ENCODE peak calls at places on chromosome 9, in six cellular contexts. T is H1, X is prostate gland, D is transverse colon, A is spleen, I is HCT116. F is an unnamed sample.

GRCh38 chr9:133991964-133992779 is at the start of gene VAV2:
- DNase-seq in T (no peak), X (peak), D (peak), A (peak), I (peak), F (no peak)

GRCh38 chr9:121271368-121272351 is 3.7 kb downstream of the GSN start:
- DNase-seq in T (no peak), X (no peak), D (no peak), A (peak), I (no peak), F (peak)

GRCh38 chr9:79623799-79624721 is 52.3 kb downstream of the TLE4 start:
- DNase-seq in T (no peak), X (no peak), D (peak), A (no peak), I (no peak), F (peak)

GRCh38 chr9:107282268-107282667 is 811 bp upstream of the RAD23B start:
- DNase-seq in T (no peak), X (peak), D (peak), A (no peak), I (no peak), F (no peak)

GRCh38 chr9:76302947-76303550 is 91.2 kb downstream of the RFK start:
- DNase-seq in T (no peak), X (no peak), D (no peak), A (no peak), I (peak), F (peak)

GRCh38 chr9:35594471-35594870 is 10.6 kb upstream of the TESK1 start:
- DNase-seq in T (no peak), X (no peak), D (no peak), A (no peak), I (no peak), F (no peak)

GRCh38 chr9:71736236-71736635 is 32.1 kb downstream of the CEMIP2 start:
- DNase-seq in T (no peak), X (no peak), D (no peak), A (no peak), I (no peak), F (no peak)

GRCh38 chr9:132729235-132729890 is 59.1 kb downstream of the GTF3C4 start:
- DNase-seq in T (no peak), X (no peak), D (no peak), A (no peak), I (no peak), F (no peak)

GRCh38 chr9:89849096-89849495 is 244.3 kb downstream of the GADD45G start:
- DNase-seq in T (no peak), X (no peak), D (no peak), A (no peak), I (no peak), F (no peak)

GRCh38 chr9:2260401-2261306 is 245.5 kb downstream of the SMARCA2 start:
- DNase-seq in T (no peak), X (no peak), D (no peak), A (no peak), I (peak), F (no peak)

GRCh38 chr9:119968837-119969707 is 599.8 kb upstream of the BRINP1 start:
- DNase-seq in T (peak), X (peak), D (peak), A (peak), I (peak), F (peak)

GRCh38 chr9:134457321-134457923 is 131.2 kb downstream of the RXRA start:
- DNase-seq in T (no peak), X (no peak), D (no peak), A (peak), I (no peak), F (no peak)

GRCh38 chr9:121885345-121885901 is 207.7 kb downstream of the TTLL11 start:
- DNase-seq in T (no peak), X (no peak), D (no peak), A (no peak), I (no peak), F (no peak)

GRCh38 chr9:15967068-15967467 is 414.2 kb downstream of the CCDC171 start:
- DNase-seq in T (no peak), X (no peak), D (no peak), A (no peak), I (no peak), F (no peak)

GRCh38 chr9:109230277-109230676 is 63.2 kb upstream of the FRRS1L start:
- DNase-seq in T (no peak), X (no peak), D (no peak), A (no peak), I (no peak), F (no peak)

GRCh38 chr9:122340161-122340560 is 30.7 kb upstream of the PTGS1 start:
- DNase-seq in T (no peak), X (no peak), D (no peak), A (no peak), I (no peak), F (no peak)

GRCh38 chr9:91378695-91379127 is 17.0 kb upstream of the AUH start:
- DNase-seq in T (no peak), X (no peak), D (no peak), A (no peak), I (no peak), F (no peak)

GRCh38 chr9:126661521-126662251 is 48.0 kb downstream of the LMX1B start:
- DNase-seq in T (peak), X (no peak), D (no peak), A (no peak), I (peak), F (no peak)

GRCh38 chr9:116661037-116661954 is 25.8 kb upstream of the TRIM32 start:
- DNase-seq in T (no peak), X (peak), D (no peak), A (no peak), I (peak), F (peak)

DNA sequence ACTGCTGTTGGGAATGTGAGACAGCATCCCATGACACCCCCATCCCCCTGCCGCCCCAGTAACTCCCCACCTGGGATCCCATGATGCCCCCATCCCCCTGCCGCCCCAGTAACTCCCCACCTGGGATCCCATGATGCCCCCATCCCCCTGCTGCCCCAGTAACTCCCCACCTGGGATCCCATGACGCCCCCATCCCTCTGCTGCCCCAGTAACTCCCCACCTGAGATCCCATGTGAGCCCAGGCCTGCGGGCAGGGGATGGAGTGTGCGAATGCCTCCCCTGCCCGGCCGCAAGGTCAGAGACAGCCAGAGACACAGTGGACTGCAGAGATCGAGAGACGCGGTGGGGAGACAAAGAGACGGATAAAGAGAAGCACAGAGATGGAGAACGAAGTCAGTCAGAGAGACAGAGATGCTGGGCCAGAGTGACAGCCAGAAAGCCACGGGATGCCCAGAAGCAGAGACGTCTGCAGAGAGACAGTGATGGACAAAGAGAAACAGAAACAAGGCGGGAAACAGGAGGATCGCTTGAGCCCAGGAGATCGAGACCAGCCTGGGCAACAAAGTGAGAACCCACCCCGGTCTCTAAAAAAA is 1.0 kb downstream of the SH2D3C start:
- DNase-seq in T (no peak), X (no peak), D (no peak), A (peak), I (no peak), F (no peak)
- H3K4me3 ChIP-seq in T (no peak), X (no peak), D (peak), A (peak), I (no peak), F (peak)

GRCh38 chr9:128056887-128057723 is 10.0 kb downstream of the NAIF1 start:
- DNase-seq in T (no peak), X (peak), D (peak), A (no peak), I (no peak), F (no peak)
- TF ChIP-seq POLR2AphosphoS5 in T (no peak), X (peak), D (peak), A (no peak), I (no peak), F (no peak)

GRCh38 chr9:19464061-19464763 is 55.4 kb downstream of the ACER2 start:
- DNase-seq in T (no peak), X (no peak), D (no peak), A (no peak), I (no peak), F (no peak)
- H3K4me3 ChIP-seq in T (peak), X (peak), D (peak), A (peak), I (peak), F (no peak)

DNA sequence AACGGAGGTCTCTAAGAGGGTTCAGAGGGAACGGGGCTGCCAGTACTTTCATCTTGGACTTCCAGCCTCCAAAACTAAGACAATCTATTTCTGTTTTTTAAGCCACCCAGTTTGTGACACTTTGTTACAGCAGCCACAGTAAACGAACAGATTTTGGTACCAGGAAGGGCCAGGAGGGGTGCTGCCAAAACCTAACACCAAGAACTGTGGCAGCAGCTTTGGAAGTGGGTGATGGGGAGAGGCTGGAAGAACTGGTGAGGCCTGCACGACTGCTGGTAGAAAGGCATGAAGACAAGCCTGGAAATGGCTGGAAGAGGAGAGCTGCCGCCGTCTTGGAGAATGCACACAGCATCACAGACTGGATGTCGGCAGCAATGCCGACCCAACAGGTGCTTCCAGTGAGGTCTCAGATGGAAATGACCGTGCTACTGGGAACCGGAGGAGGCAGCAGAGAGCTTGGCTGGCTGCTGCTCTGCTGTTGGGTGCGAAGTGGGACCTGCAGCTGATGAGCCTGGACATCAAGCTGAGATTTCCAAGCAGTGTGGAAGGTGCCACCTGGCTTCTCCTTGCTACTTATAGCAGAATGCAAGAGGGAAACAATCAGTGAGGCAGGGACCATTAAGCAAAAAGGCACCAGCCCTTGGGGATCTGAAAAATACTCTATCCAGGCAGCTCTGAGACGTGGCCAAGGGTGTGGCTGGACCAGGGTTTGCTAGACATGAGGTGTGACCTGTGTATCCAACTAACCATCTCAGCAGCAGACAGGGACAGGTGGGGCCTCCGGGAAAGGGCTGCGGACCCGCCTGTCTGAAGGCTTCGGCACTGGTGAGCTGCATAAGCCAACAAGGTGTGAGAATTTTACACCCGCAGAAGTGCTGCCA is 4.7 kb upstream of the TMEM210 start:
- DNase-seq in T (no peak), X (peak), D (peak), A (no peak), I (no peak), F (peak)
- TF ChIP-seq POLR2AphosphoS5 in T (no peak), X (peak), D (no peak), A (no peak), I (no peak), F (peak)

DNA sequence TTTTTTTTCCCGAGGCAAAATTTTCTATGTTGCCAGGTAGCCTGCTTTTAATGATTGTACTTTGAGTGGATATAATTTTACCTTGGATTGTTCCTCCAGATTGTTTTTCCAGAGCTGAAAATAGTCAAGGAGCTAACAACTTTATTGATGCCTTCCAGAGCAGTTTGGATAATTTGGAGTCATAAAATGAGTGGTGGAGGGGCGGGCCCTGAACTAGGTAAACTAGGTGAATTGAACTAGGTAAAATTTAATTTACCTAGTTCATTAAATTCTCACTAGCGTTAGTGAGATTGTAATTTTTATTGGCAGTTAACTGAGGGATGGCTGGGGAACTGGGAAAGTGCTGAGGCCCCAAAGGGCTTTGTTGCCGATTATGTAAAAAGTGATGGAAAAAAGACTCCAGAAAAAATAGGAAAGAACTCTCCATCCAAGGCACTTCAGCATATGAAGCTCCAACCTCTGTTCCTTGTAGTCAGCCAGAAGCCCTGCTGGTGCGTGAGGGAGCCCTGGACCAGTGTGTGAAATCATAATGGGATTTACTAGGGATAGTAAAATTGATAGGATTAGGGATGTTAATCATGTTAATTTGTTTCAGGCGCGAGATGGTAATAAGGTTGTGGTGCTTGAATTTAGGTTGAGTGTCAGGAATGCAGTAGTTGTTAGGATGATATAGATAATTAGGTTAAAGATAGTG is 1.7 kb downstream of the DNAJC25 start:
- DNase-seq in T (no peak), X (no peak), D (no peak), A (no peak), I (no peak), F (no peak)
- H3K4me3 ChIP-seq in T (no peak), X (no peak), D (peak), A (no peak), I (peak), F (peak)

F was measured in HL-60.